ENCODE peak calls at places on chromosomes 4 and X, in four cellular contexts. S is foreskin fibroblast, A is esophagus squamous epithelium, Y is adipocyte. J is an unnamed sample.

GRCh38 chr4:48483006-48483776 is at the start of gene SLC10A4:
- DNase-seq in S (no peak), A (no peak), Y (peak), J (no peak)

GRCh38 chr4:85737254-85737653 is 262.3 kb downstream of the ARHGAP24 start:
- DNase-seq in S (no peak), A (no peak), Y (no peak), J (no peak)

GRCh38 chr4:20612313-20612712 is 87.9 kb upstream of the PACRGL start:
- DNase-seq in S (no peak), A (no peak), Y (no peak), J (no peak)

GRCh38 chr4:81421346-81422218 is 50.1 kb downstream of the RASGEF1B start:
- DNase-seq in S (peak), A (no peak), Y (no peak), J (no peak)

GRCh38 chr4:113971706-113972360 is 7.6 kb downstream of the ARSJ start:
- DNase-seq in S (peak), A (no peak), Y (peak), J (peak)

GRCh38 chr4:187687701-187688100 is 307.9 kb upstream of the ZFP42 start:
- DNase-seq in S (no peak), A (no peak), Y (no peak), J (no peak)

GRCh38 chr4:106583108-106583507 is 214.5 kb upstream of the GIMD1 start:
- DNase-seq in S (no peak), A (no peak), Y (no peak), J (no peak)

GRCh38 chrX:55695227-55696018 is 22.1 kb upstream of the RRAGB start:
- DNase-seq in S (no peak), A (no peak), Y (no peak), J (no peak)

GRCh38 chrX:54909941-54910340 is 10.7 kb upstream of the TRO start:
- DNase-seq in S (no peak), A (no peak), Y (no peak), J (no peak)

GRCh38 chr4:76582074-76582816 is 147.2 kb downstream of the SHROOM3 start:
- DNase-seq in S (peak), A (no peak), Y (no peak), J (no peak)

GRCh38 chrX:153828308-153828707 is 2.0 kb downstream of the PDZD4 start:
- DNase-seq in S (no peak), A (no peak), Y (no peak), J (no peak)

GRCh38 chr4:23290656-23291055 is 597.9 kb downstream of the GBA3 start:
- DNase-seq in S (no peak), A (no peak), Y (no peak), J (no peak)

GRCh38 chr4:11468901-11469300 is 40.2 kb upstream of the HS3ST1 start:
- DNase-seq in S (no peak), A (no peak), Y (no peak), J (no peak)

GRCh38 chrX:11908371-11908770 is 150.3 kb downstream of the MSL3 start:
- DNase-seq in S (peak), A (no peak), Y (peak), J (peak)

GRCh38 chrX:64206556-64207162 is 1.2 kb upstream of the AMER1 start:
- DNase-seq in S (peak), A (no peak), Y (peak), J (peak)

GRCh38 chr4:123954220-123954619 is 557.6 kb downstream of the SPRY1 start:
- DNase-seq in S (no peak), A (no peak), Y (no peak), J (no peak)

GRCh38 chr4:184510431-184510830 is 36.1 kb upstream of the IRF2 start:
- DNase-seq in S (peak), A (no peak), Y (no peak), J (no peak)

GRCh38 chr4:3481113-3481531 is 18.0 kb downstream of the DOK7 start:
- DNase-seq in S (no peak), A (no peak), Y (no peak), J (no peak)

GRCh38 chr4:7059673-7060072 is 8.2 kb downstream of the GRPEL1 start:
- DNase-seq in S (no peak), A (no peak), Y (no peak), J (no peak)

GRCh38 chr4:40227284-40227683 is 30.5 kb downstream of the RHOH start:
- DNase-seq in S (no peak), A (no peak), Y (no peak), J (no peak)

GRCh38 chr4:168386002-168386401 is 67.5 kb upstream of the DDX60 start:
- DNase-seq in S (peak), A (no peak), Y (no peak), J (peak)

GRCh38 chr4:180618396-180618795 is 1624.8 kb upstream of the TENM3 start:
- DNase-seq in S (no peak), A (no peak), Y (no peak), J (no peak)

GRCh38 chr4:121819216-121819980 is 4.3 kb downstream of the CCNA2 start:
- DNase-seq in S (peak), A (no peak), Y (no peak), J (no peak)

GRCh38 chrX:47483310-47484268 is 567 bp upstream of the ZNF41 start:
- DNase-seq in S (peak), A (no peak), Y (peak), J (peak)

GRCh38 chr4:123351713-123352112 is 44.9 kb upstream of the SPRY1 start:
- DNase-seq in S (no peak), A (no peak), Y (no peak), J (no peak)

GRCh38 chr4:128917781-128918180 is 108.3 kb downstream of the JADE1 start:
- DNase-seq in S (no peak), A (no peak), Y (no peak), J (no peak)